ENCODE peak calls at places on chromosomes 13 and 19, in ten cellular contexts. Q is T1000; T is stimulated activated CD8-positive, alpha-beta memory T cell treated with anti-CD3 and anti-CD28 coated beads, Interleukin-15, amount 100 ng/mL, for 24 hours; K is activated naive CD4-positive, alpha-beta T cell treated with anti-CD3 and anti-CD28 coated beads for 36 hours; C is Right ventricle myocardium inferior; L is left colon; P is fibroblast of pulmonary artery; B is GM20000; X is CD4-positive, alpha-beta T cell; F is psoas muscle. G is an unnamed sample.

GRCh38 chr19:55091955-55092354 is 16.3 kb downstream of the EPS8L1 start:
- DNase-seq in C (no peak), F (peak; percentile 13), L (no peak), K (no peak), B (no peak), P (no peak), Q (no peak), X (no peak), T (no peak), G (no peak)

GRCh38 chr19:3618144-3618810 is 8.3 kb downstream of the CACTIN start:
- DNase-seq in L (peak; percentile 58), Q (peak; percentile 46), X (peak; percentile 25), F (peak; percentile 80), T (peak; percentile 45), K (peak; percentile 55), C (no peak), B (peak; percentile 94), P (peak; percentile 56), G (peak; percentile 73)

GRCh38 chr13:104779311-104779710 is 1713.1 kb upstream of the SLC10A2 start:
- DNase-seq in L (no peak), Q (no peak), K (no peak), B (no peak), X (no peak), T (no peak), C (no peak), P (peak; percentile 39), F (no peak), G (no peak)

GRCh38 chr19:10420444-10421239 is at the start of gene PDE4A:
- DNase-seq in B (peak; percentile 71), Q (no peak), C (peak; percentile 34), F (no peak), K (peak; percentile 79), P (peak; percentile 44), T (no peak), X (no peak), L (no peak), G (no peak)

GRCh38 chr19:54158812-54159351 is 639 bp downstream of the LENG1 start:
- DNase-seq in Q (no peak), F (no peak), C (no peak), T (no peak), P (no peak), K (peak; percentile 51), L (no peak), B (peak; percentile 60), X (no peak), G (no peak)

GRCh38 chr13:31038834-31039552 is 106.5 kb downstream of the TEX26 start:
- DNase-seq in C (no peak), Q (no peak), K (peak; percentile 44), P (no peak), X (no peak), F (no peak), B (peak; percentile 35), L (no peak), T (no peak), G (no peak)

GRCh38 chr19:41808663-41809566 is 12.5 kb downstream of the CEACAM3 start:
- DNase-seq in X (no peak), F (peak; percentile 27), Q (no peak), K (no peak), L (peak; percentile 56), C (peak; percentile 83), B (no peak), P (no peak), T (no peak), G (peak; percentile 29)

GRCh38 chr19:4877753-4878490 is 10.5 kb upstream of the PLIN3 start:
- DNase-seq in T (no peak), F (peak; percentile 84), P (no peak), X (no peak), K (no peak), C (no peak), L (peak; percentile 65), B (no peak), Q (no peak), G (peak; percentile 31)

GRCh38 chr13:114100446-114101320 is 31.7 kb downstream of the RASA3 start:
- DNase-seq in T (no peak), X (no peak), L (peak; percentile 38), K (no peak), P (peak; percentile 27), Q (no peak), C (no peak), B (peak; percentile 67), F (peak; percentile 21), G (no peak)